ENCODE peak calls at places on chromosomes 3 and 15, in four cellular contexts. K is hepatocyte, F is H9, T is mesenchymal stem cell. C is an unnamed sample.

GRCh38 chr15:45091161-45091560 is 22.8 kb downstream of the DUOX2 start:
- DNase-seq in K (peak; percentile 51), T (peak; percentile 63), F (no peak), C (no peak)

GRCh38 chr3:143998266-143998665 is 26.6 kb downstream of the DIPK2A start:
- DNase-seq in T (peak; percentile 50), F (no peak), K (no peak), C (no peak)

GRCh38 chr15:59299919-59300617 is 72.6 kb downstream of the MYO1E start:
- DNase-seq in F (no peak), T (peak; percentile 98), K (peak; percentile 46), C (peak; percentile 89)

GRCh38 chr15:84911879-84912660 is 27.6 kb downstream of the SLC28A1 start:
- DNase-seq in K (peak; percentile 73), T (peak; percentile 91), F (no peak), C (no peak)

GRCh38 chr15:57334257-57334656 is 42.0 kb upstream of the CGNL1 start:
- DNase-seq in T (peak; percentile 46), K (peak; percentile 54), F (no peak), C (no peak)

GRCh38 chr3:112056451-112056929 is 22.0 kb downstream of the TMPRSS7 start:
- DNase-seq in T (peak; percentile 56), F (no peak), K (no peak), C (no peak)

GRCh38 chr15:87354661-87355410 is 901.7 kb downstream of the NTRK3 start:
- DNase-seq in F (no peak), K (no peak), T (no peak), C (peak; percentile 66)

GRCh38 chr3:9279959-9280358 is 30.5 kb upstream of the SRGAP3 start:
- DNase-seq in K (peak; percentile 17), T (peak; percentile 42), F (no peak), C (no peak)

GRCh38 chr15:42027521-42027920 is 6.7 kb upstream of the PLA2G4E start:
- DNase-seq in K (no peak), F (no peak), T (no peak), C (no peak)

GRCh38 chr15:46413799-46414198 is 779.0 kb downstream of the SQOR start:
- DNase-seq in T (peak; percentile 40), K (no peak), F (no peak), C (no peak)

GRCh38 chr15:78836333-78836732 is 25.1 kb upstream of the ADAMTS7 start:
- DNase-seq in T (no peak), F (no peak), K (no peak), C (no peak)

GRCh38 chr3:150105886-150106612 is 135.4 kb upstream of the PFN2 start:
- DNase-seq in K (no peak), F (no peak), T (no peak), C (no peak)

GRCh38 chr3:189625566-189625965 is 5.6 kb upstream of the TP63 start:
- DNase-seq in K (no peak), F (no peak), T (no peak), C (no peak)
- H3K4me2 ChIP-seq in K (no peak overlapping the region), F (no peak overlapping the region), T (no peak overlapping the region), C (no peak overlapping the region)

GRCh38 chr15:30062881-30063280 is 19.9 kb upstream of the GOLGA8J start:
- DNase-seq in K (no peak), F (no peak), T (no peak), C (no peak)
- H3K4me2 ChIP-seq in K (no peak overlapping the region), F (no peak overlapping the region), T (no peak overlapping the region), C (no peak overlapping the region)

DNA sequence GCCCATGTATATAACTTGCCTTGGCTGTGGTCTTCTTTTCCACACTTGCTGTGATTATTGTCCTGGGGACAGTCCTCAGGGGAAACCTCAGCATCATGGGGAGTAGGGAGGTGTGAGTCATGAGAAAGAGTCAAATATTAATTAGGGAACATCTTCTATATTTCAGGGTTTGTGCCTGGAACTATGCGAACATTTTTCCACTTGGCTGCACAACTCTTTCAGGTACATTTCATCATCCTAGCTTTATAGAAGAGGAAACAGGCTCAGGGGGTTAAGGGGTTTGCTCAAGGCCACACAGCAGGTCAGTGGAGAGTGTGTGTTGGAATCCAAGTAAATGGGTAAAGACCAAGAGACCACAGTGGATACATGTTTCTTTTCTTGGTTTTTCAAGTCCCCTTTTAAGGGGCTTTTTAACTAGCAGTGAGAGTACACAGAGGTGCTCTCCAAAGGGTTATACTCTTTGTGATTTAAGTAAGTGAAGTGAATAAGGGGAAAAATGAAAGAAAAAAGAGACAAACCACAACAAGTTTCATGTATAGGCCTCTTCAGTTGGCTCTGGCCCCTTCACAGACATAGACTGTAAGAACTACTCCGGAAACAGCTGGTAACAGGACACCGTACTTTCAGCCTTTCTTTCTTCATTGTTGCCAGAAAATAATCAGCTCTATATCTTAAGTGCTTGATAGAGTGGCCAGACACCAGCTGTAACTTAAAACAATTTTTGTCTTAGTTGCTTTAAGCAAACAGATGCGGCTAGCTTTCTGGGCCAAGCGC is 64.6 kb downstream of the EEFSEC start:
- DNase-seq in T (peak; percentile 89), F (no peak), K (no peak), C (no peak)
- H3K4me2 ChIP-seq in T (no peak overlapping the region), F (no peak overlapping the region), K (peak overlapping the region; percentile 24), C (no peak overlapping the region)

GRCh38 chr3:194194051-194194756 is 58.3 kb downstream of the HES1 start:
- DNase-seq in T (no peak), K (no peak), F (no peak), C (no peak)

GRCh38 chr3:194197396-194197960 is 61.5 kb downstream of the HES1 start:
- DNase-seq in K (no peak), T (no peak), F (no peak), C (no peak)

GRCh38 chr3:194195611-194196010 is 59.7 kb downstream of the HES1 start:
- DNase-seq in T (no peak), K (no peak), F (no peak), C (no peak)

GRCh38 chr3:194196876-194197275 is 60.9 kb downstream of the HES1 start:
- DNase-seq in F (no peak), K (no peak), T (no peak), C (no peak)

DNA sequence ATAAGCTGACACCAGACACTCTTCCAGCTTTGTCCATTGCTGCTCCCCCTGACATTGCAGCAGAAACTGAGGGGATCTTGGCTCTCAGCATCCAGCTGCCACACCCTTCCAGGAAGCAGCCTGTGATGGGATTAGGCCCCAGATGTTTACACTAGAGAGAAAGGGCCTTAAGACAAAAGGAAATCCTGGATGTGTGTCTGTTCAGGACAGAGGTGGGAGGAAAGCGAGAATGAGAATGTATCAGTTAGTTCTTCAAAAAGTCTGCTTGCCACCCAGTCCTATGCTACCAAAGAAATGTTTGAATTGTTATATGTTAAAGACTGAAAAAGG is 58.8 kb downstream of the HES1 start:
- DNase-seq in F (no peak), T (no peak), K (no peak), C (no peak)
- H3K4me2 ChIP-seq in F (no peak overlapping the region), T (no peak overlapping the region), K (no peak overlapping the region), C (no peak overlapping the region)

GRCh38 chr15:81642451-81642990 is 268.5 kb upstream of the TMC3 start:
- DNase-seq in F (no peak), T (peak; percentile 84), K (peak; percentile 56), C (no peak)
- H3K4me2 ChIP-seq in F (no peak overlapping the region), T (no peak overlapping the region), K (peak overlapping the region; percentile 18), C (no peak overlapping the region)

GRCh38 chr3:188239035-188239434 is 85.1 kb downstream of the LPP start:
- DNase-seq in F (no peak), K (no peak), T (no peak), C (no peak)

GRCh38 chr3:188239577-188239976 is 85.6 kb downstream of the LPP start:
- DNase-seq in K (no peak), F (no peak), T (no peak), C (no peak)

GRCh38 chr3:188241072-188241471 is 87.1 kb downstream of the LPP start:
- DNase-seq in T (peak; percentile 86), K (peak; percentile 50), F (no peak), C (no peak)

GRCh38 chr3:188241883-188242282 is 87.9 kb downstream of the LPP start:
- DNase-seq in K (no peak), T (no peak), F (no peak), C (no peak)

DNA sequence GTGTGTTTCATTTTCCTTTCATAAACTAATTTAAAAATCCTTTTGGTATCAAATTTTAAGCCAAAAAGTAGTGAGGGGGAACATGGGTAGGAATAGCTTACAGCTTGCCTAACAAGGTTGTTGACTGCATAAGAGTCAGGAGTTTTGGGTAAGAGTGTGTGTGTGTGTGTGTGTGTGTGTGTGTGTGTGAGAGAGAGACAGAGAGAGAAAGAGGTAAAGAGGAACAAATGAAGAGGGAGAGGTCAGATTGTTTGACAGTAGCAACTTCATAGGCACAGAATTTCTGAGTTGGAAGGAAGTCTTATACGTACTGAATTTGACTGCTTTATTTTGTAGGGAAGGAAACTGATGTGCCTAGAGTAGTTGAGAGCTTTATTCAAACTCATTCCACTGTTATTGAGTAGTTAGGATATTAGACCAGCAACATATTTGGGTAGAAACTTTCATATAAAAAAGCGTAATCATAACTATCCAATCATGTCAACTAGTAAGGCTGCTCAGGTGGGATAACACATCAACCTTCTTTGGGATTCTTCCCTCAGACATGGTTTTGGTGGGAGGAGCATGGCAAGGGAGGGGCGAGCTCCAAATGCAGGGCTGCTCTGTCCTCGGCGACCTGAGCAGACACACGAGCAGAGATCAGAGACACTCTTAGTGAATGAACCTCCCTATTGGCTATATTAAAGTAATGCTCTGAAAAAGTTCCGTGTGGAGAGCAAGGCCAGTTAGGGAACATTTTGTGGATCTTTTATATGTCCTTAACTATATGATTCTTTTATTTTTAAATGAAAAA is 86.4 kb downstream of the LPP start:
- DNase-seq in T (no peak), F (no peak), K (no peak), C (no peak)
- H3K4me2 ChIP-seq in T (no peak overlapping the region), F (no peak overlapping the region), K (no peak overlapping the region), C (no peak overlapping the region)

GRCh38 chr3:160128086-160128485 is 97.1 kb upstream of the C3orf80 start:
- DNase-seq in K (no peak), T (no peak), F (no peak), C (no peak)

GRCh38 chr3:160129459-160130061 is 95.7 kb upstream of the C3orf80 start:
- DNase-seq in K (no peak), F (no peak), T (peak; percentile 97), C (peak; percentile 36)

GRCh38 chr3:160132226-160132625 is 93.0 kb upstream of the C3orf80 start:
- DNase-seq in K (no peak), T (no peak), F (no peak), C (no peak)

GRCh38 chr3:160133757-160134156 is 91.5 kb upstream of the C3orf80 start:
- DNase-seq in F (peak; percentile 68), K (no peak), T (no peak), C (peak; percentile 33)

DNA sequence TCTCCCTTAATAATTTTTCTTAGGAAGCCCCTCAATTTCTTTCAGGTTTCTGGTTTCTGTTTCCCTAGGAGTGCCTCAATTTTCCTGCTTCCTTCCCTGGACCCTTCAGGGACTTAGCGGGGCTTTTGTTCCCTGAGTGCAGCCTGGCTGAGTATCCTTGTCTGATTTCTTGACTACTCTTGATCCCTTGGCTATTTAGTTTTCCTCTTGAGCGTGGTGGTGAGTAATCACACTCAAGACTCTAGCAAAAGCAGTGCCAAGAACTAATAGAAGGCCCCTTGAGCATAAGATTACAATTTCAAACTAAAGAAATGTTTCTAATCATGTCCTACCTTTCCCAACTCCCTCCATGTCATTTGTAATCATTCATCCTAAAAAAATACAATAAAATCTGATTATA is 94.3 kb upstream of the C3orf80 start:
- DNase-seq in F (no peak), K (no peak), T (peak; percentile 70), C (no peak)
- H3K4me2 ChIP-seq in F (no peak overlapping the region), K (no peak overlapping the region), T (no peak overlapping the region), C (no peak overlapping the region)

C was measured in keratinocyte.